ENCODE peak calls at places on chromosomes 16 and 17, in seven cellular contexts. A is fibroblast of the aortic adventitia, T is ACHN, K is RCC 7860, W is dermis microvascular lymphatic vessel endothelial cell, Z is left ventricle myocardium inferior, F is astrocyte of the spinal cord. B is an unnamed sample.

GRCh38 chr16:56961386-56961785 is 364 bp upstream of the CETP start:
- DNase-seq in K (no peak), T (no peak), A (peak), W (peak), F (no peak), Z (no peak), B (no peak)

GRCh38 chr17:48569676-48570324 is 8.3 kb downstream of the HOXB4 start:
- DNase-seq in Z (no peak), A (peak), K (no peak), W (no peak), F (no peak), T (no peak), B (no peak)

GRCh38 chr16:67084345-67085028 is 25.3 kb upstream of the PHAF1 start:
- DNase-seq in T (no peak), W (no peak), F (no peak), K (no peak), Z (no peak), A (no peak), B (no peak)

GRCh38 chr16:9904526-9904925 is 277.7 kb downstream of the GRIN2A start:
- DNase-seq in Z (no peak), W (no peak), F (no peak), K (no peak), A (no peak), T (no peak), B (no peak)

GRCh38 chr17:66724581-66725341 is 110.2 kb upstream of the CACNG5 start:
- DNase-seq in A (peak), Z (peak), T (no peak), W (peak), K (no peak), F (peak), B (no peak)

GRCh38 chr16:1125471-1125870 is 27.4 kb upstream of the CACNA1H start:
- DNase-seq in F (peak), K (no peak), A (peak), T (no peak), W (no peak), Z (no peak), B (no peak)

GRCh38 chr16:73197598-73197997 is 149.7 kb upstream of the ZFHX3 start:
- DNase-seq in W (no peak), F (no peak), K (no peak), A (no peak), T (no peak), Z (no peak), B (no peak)

GRCh38 chr17:54971147-54971546 is 2.6 kb downstream of the STXBP4 start:
- DNase-seq in W (no peak), Z (no peak), A (no peak), K (no peak), F (no peak), T (peak), B (peak)

GRCh38 chr16:49679085-49679484 is 176.8 kb downstream of the ZNF423 start:
- DNase-seq in T (no peak), A (no peak), K (no peak), F (no peak), W (no peak), Z (no peak), B (no peak)

GRCh38 chr17:7884581-7885356 is 3.8 kb upstream of the CHD3 start:
- DNase-seq in F (no peak), W (peak), T (no peak), K (no peak), A (no peak), Z (no peak), B (no peak)

GRCh38 chr17:81513669-81514484 is 1.3 kb upstream of the ACTG1 start:
- DNase-seq in K (peak), F (peak), W (peak), Z (peak), T (peak), A (peak), B (no peak)

GRCh38 chr16:15605869-15606520 is 37.0 kb downstream of the MARF1 start:
- DNase-seq in T (no peak), K (no peak), W (no peak), A (no peak), Z (no peak), F (no peak), B (no peak)

GRCh38 chr17:80474933-80475915 is 1.2 kb downstream of the NPTX1 start:
- DNase-seq in A (no peak), W (no peak), K (no peak), T (no peak), Z (no peak), F (no peak), B (no peak)

GRCh38 chr17:78541488-78542237 is 35.5 kb downstream of the DNAH17 start:
- DNase-seq in Z (no peak), W (peak), T (no peak), K (peak), F (no peak), A (no peak), B (no peak)

GRCh38 chr17:30961213-30962188 is 9.3 kb upstream of the RNF135 start:
- DNase-seq in Z (no peak), A (peak), F (no peak), W (no peak), T (peak), K (peak), B (no peak)

GRCh38 chr17:18960803-18961511 is 9.0 kb downstream of the SLC5A10 start:
- DNase-seq in A (peak), K (peak), W (peak), F (peak), Z (peak), T (peak), B (no peak)

B was measured in epithelial cell of proximal tubule.